ENCODE peak calls at places on chromosomes 5 and 9, in four cellular contexts. R is A549, N is HepG2, B is K562. T is an unnamed sample.
A peak's percentile ranks its signal among the peaks of the same experiment; 100 is the strongest.

GRCh38 chr5:180155331-180155881 is 53.6 kb downstream of the RASGEF1C start:
- DNase-seq in B (no peak), N (no peak), R (no peak), T (no peak)

GRCh38 chr5:57805732-57806131 is 323.1 kb upstream of the ACTBL2 start:
- DNase-seq in B (no peak), R (no peak), N (no peak), T (no peak)

GRCh38 chr9:91210318-91210717 is 151.4 kb downstream of the AUH start:
- DNase-seq in N (no peak), B (no peak), R (no peak), T (no peak)

GRCh38 chr5:126780165-126780827 is 3.4 kb downstream of the LMNB1 start:
- DNase-seq in N (peak; percentile 63), R (peak; percentile 73), B (peak; percentile 53), T (peak; percentile 28)

GRCh38 chr5:121968910-121969607 is 7.3 kb downstream of the SRFBP1 start:
- DNase-seq in R (peak; percentile 14), B (no peak), N (no peak), T (no peak)

GRCh38 chr5:132003170-132003744 is 8.2 kb downstream of the ACSL6 start:
- DNase-seq in B (peak; percentile 38), N (peak; percentile 94), R (no peak), T (peak; percentile 68)

GRCh38 chr5:72079288-72079687 is 28.0 kb upstream of the MAP1B start:
- DNase-seq in B (no peak), R (peak; percentile 16), N (no peak), T (peak; percentile 51)

GRCh38 chr9:73073337-73074175 is 78.1 kb upstream of the ANXA1 start:
- DNase-seq in R (no peak), N (no peak), B (no peak), T (no peak)

GRCh38 chr5:172721455-172722308 is 49.3 kb downstream of the DUSP1 start:
- DNase-seq in B (no peak), R (no peak), N (no peak), T (no peak)

GRCh38 chr9:555493-555892 is 286.0 kb upstream of the DMRT1 start:
- DNase-seq in B (no peak), R (no peak), N (no peak), T (no peak)

GRCh38 chr9:74935008-74935407 is 17.7 kb downstream of the C9orf40 start:
- DNase-seq in R (no peak), B (no peak), N (no peak), T (no peak)

GRCh38 chr9:104866186-104866585 is 61.8 kb downstream of the ABCA1 start:
- DNase-seq in R (no peak), N (no peak), B (no peak), T (no peak)

GRCh38 chr9:81861644-81862043 is 66.6 kb upstream of the SPATA31D4 start:
- DNase-seq in N (no peak), B (no peak), R (peak; percentile 38), T (no peak)

GRCh38 chr5:28766565-28767158 is 1728.3 kb upstream of the CDH9 start:
- DNase-seq in B (no peak), N (peak; percentile 18), R (peak; percentile 5), T (no peak)

GRCh38 chr5:79845448-79846197 is 145.4 kb downstream of the MTX3 start:
- DNase-seq in B (peak; percentile 23), N (no peak), R (no peak), T (no peak)

GRCh38 chr9:133207021-133207531 is 2.0 kb downstream of the OBP2B start:
- DNase-seq in N (no peak), B (no peak), R (no peak), T (no peak)

GRCh38 chr5:177094224-177095087 is 7.7 kb downstream of the FGFR4 start:
- DNase-seq in R (no peak), B (no peak), N (peak; percentile 86), T (no peak)

GRCh38 chr9:75488082-75488713 is 399.9 kb downstream of the OSTF1 start:
- DNase-seq in N (no peak), B (no peak), R (no peak), T (no peak)

GRCh38 chr5:149429839-149430721 is 51.0 kb upstream of the IL17B start:
- DNase-seq in N (peak; percentile 84), B (peak; percentile 85), R (no peak), T (peak; percentile 60)

GRCh38 chr9:101951598-101951997 is 213.2 kb upstream of the GRIN3A start:
- DNase-seq in R (no peak), N (no peak), B (no peak), T (no peak)

DNA sequence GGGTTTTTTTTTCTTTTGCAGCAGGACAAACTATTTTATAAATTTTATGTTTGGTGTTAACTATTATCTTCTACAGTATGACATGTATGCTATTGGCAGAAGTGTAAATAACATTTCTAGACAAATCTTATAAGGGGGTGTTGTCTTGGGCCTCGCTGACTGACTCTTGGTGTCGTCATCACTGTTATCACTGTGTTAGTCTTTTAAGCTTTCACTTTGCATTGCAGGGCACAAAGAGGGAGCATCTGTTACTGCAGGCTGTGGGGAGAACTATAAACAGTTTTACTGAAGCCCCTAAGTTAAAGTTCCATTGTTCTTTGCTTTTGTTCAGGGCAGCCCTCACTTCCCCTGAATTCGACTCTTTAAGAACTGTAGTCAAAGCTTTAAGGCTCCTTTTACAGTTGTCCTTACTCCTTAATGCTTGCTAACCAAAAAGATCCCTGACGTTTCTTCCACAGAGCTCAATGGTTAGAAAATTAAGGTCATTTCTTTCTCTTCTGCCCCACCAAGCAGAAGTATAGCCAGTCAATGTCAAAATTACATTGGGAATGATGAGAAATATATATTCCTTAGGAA is 605.0 kb downstream of the RAB3C start:
- DNase-seq in B (no peak), R (no peak), N (no peak), T (no peak)
- TF ChIP-seq NR3C1 in B (no peak), R (no peak), N (no peak), T (no peak)

GRCh38 chr5:9498541-9499497 is 47.1 kb downstream of the SEMA5A start:
- DNase-seq in N (peak; percentile 7), B (peak; percentile 36), R (no peak), T (peak; percentile 54)
- TF ChIP-seq MAX in N (no peak), B (no peak), R (no peak), T (no peak)

DNA sequence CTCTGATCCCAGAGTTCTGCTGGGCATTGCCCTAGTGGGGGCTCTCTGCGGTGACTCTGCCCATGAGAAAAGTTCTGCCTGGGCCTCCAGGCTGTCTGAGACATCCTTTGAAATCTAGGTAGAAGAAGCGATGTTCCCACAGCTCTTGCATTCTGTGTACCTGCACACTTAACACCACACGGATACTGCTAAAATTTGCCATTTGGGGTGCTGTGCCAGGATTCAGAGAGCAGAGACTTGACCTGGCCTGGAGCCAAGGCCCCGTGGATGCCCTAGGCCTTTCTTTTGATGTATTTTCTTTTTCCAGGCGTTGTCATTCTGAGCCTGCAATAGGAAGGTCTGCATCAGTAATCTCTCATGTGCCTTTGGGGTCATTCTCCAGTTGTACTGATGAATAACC is 89.3 kb upstream of the IL12B start:
- DNase-seq in R (peak; percentile 29), B (peak; percentile 41), N (peak; percentile 18), T (no peak)
- TF ChIP-seq CTCF in R (no peak), B (no peak), N (no peak), T (no peak)

GRCh38 chr5:67163231-67163756 is 33.3 kb downstream of the CD180 start:
- DNase-seq in N (no peak), B (no peak), R (no peak), T (peak; percentile 31)
- TF ChIP-seq NR3C1 in N (no peak), B (no peak), R (no peak), T (no peak)

GRCh38 chr9:93295031-93295430 is 111.1 kb downstream of the WNK2 start:
- DNase-seq in B (no peak), N (no peak), R (no peak), T (no peak)
- TF ChIP-seq MAX in B (no peak), N (no peak), R (no peak), T (no peak)

GRCh38 chr5:174424219-174425053 is 299.9 kb upstream of the MSX2 start:
- DNase-seq in N (no peak), R (no peak), B (no peak), T (no peak)
- TF ChIP-seq CTCF in N (no peak), R (no peak), B (no peak), T (no peak)

GRCh38 chr5:43156388-43156787 is 35.6 kb upstream of the NIM1K start:
- DNase-seq in B (no peak), R (no peak), N (no peak), T (no peak)

GRCh38 chr5:43165323-43165722 is 26.7 kb upstream of the NIM1K start:
- DNase-seq in B (no peak), R (no peak), N (no peak), T (no peak)

GRCh38 chr5:43155394-43156096 is 34.8 kb downstream of the ZNF131 start:
- DNase-seq in N (no peak), B (no peak), R (no peak), T (peak; percentile 14)

GRCh38 chr5:43157068-43157467 is 35.0 kb upstream of the NIM1K start:
- DNase-seq in N (no peak), R (no peak), B (no peak), T (no peak)

DNA sequence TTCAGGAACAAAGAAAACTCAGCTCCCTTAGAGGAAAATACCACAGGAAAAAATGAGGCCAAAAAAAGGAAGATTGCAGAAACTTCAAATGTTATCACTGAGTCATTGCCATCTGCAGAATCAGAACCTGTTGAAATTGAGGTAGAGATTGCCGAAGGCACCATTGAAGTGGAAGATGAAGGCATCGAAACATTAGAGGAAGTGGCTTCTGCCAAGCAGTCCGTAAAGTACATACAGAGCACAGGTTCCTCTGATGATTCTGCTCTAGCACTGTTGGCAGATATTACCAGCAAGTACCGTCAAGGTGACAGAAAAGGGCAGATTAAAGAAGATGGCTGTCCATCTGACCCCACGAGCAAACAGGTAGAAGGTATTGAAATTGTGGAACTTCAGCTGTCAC is 30.8 kb upstream of the NIM1K start:
- DNase-seq in B (no peak), R (no peak), N (no peak), T (no peak)
- TF ChIP-seq NR3C1 in B (no peak), R (no peak), N (no peak), T (no peak)

DNA sequence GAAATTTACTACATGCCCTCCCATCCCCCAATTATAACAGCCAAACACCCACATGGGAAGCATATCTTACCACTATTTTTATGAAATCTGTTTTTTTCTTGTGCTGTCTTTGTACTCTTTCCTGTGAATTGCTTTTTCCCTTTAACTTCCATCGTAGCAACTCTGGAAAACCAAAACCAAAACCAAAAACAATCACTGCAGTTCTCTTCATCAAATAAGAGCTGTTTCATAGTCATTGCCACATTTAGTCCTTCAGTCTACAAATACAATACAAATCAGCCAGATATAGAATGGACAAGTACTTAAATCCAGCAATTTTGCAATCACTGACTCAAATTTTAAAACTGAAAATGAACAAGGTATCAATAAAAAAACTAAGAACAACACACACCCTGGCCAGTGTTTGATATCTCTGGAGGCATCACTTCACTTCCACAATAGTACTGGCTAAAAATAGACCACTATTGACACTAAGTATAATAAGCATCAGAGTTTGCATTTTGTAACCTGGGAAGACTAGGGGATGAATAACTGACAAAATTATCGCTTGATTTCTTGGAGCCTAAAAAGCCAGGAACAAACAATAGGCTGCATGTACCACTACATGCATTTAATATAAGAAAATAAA is 5.4 kb downstream of the PUM3 start:
- DNase-seq in N (no peak), B (no peak), R (no peak), T (no peak)
- TF ChIP-seq MAX in N (no peak), B (no peak), R (no peak), T (no peak)